ENCODE peak calls at places on chromosomes 16 and 17, in five cellular contexts. One of them, this sample, is unnamed.

GRCh38 chr17:15384142-15384803 is 42.9 kb upstream of the TEKT3 start:
- DNase-seq in tibial nerve: peak
- DNase-seq in A549: no peak
- DNase-seq in lower leg skin: no peak
- DNase-seq in thyroid gland: peak
- DNase-seq in this sample: peak

GRCh38 chr16:72612271-72612670 is 435.7 kb downstream of the ZFHX3 start:
- DNase-seq in tibial nerve: no peak
- DNase-seq in A549: no peak
- DNase-seq in lower leg skin: no peak
- DNase-seq in thyroid gland: peak
- DNase-seq in this sample: no peak

GRCh38 chr17:44465897-44466296 is 37.3 kb downstream of the GPATCH8 start:
- DNase-seq in tibial nerve: no peak
- DNase-seq in A549: no peak
- DNase-seq in lower leg skin: no peak
- DNase-seq in thyroid gland: no peak
- DNase-seq in this sample: no peak

GRCh38 chr17:36667922-36668321 is 66.5 kb downstream of the MRM1 start:
- DNase-seq in tibial nerve: no peak
- DNase-seq in A549: peak
- DNase-seq in lower leg skin: no peak
- DNase-seq in thyroid gland: no peak
- DNase-seq in this sample: no peak

GRCh38 chr16:81641403-81642106 is 137.5 kb upstream of the PLCG2 start:
- DNase-seq in tibial nerve: no peak
- DNase-seq in A549: no peak
- DNase-seq in lower leg skin: no peak
- DNase-seq in thyroid gland: no peak
- DNase-seq in this sample: peak

GRCh38 chr17:521168-521525 is 168.5 kb upstream of the RPH3AL start:
- DNase-seq in tibial nerve: no peak
- DNase-seq in A549: no peak
- DNase-seq in lower leg skin: no peak
- DNase-seq in thyroid gland: no peak
- DNase-seq in this sample: no peak

GRCh38 chr17:1562178-1562643 is 381 bp downstream of the PITPNA start:
- DNase-seq in tibial nerve: no peak
- DNase-seq in A549: no peak
- DNase-seq in lower leg skin: peak
- DNase-seq in thyroid gland: peak
- DNase-seq in this sample: no peak

GRCh38 chr17:66655861-66656260 is 179.1 kb upstream of the CACNG5 start:
- DNase-seq in tibial nerve: no peak
- DNase-seq in A549: no peak
- DNase-seq in lower leg skin: no peak
- DNase-seq in thyroid gland: no peak
- DNase-seq in this sample: no peak

GRCh38 chr16:73873643-73874042 is 423.0 kb upstream of the PSMD7 start:
- DNase-seq in tibial nerve: no peak
- DNase-seq in A549: no peak
- DNase-seq in lower leg skin: no peak
- DNase-seq in thyroid gland: no peak
- DNase-seq in this sample: no peak

GRCh38 chr17:80270104-80270503 is 9.5 kb downstream of the RNF213 start:
- DNase-seq in tibial nerve: no peak
- DNase-seq in A549: no peak
- DNase-seq in lower leg skin: no peak
- DNase-seq in thyroid gland: no peak
- DNase-seq in this sample: peak
- TF ChIP-seq POLR2A in tibial nerve: no peak
- TF ChIP-seq POLR2A in A549: no peak
- TF ChIP-seq POLR2A in lower leg skin: no peak
- TF ChIP-seq POLR2A in thyroid gland: no peak
- TF ChIP-seq POLR2A in this sample: peak

GRCh38 chr16:55467898-55468297 is 11.1 kb upstream of the MMP2 start:
- DNase-seq in tibial nerve: no peak
- DNase-seq in A549: no peak
- DNase-seq in lower leg skin: peak
- DNase-seq in thyroid gland: no peak
- DNase-seq in this sample: no peak

GRCh38 chr16:55462241-55462640 is 16.8 kb upstream of the MMP2 start:
- DNase-seq in tibial nerve: no peak
- DNase-seq in A549: no peak
- DNase-seq in lower leg skin: peak
- DNase-seq in thyroid gland: no peak
- DNase-seq in this sample: no peak

GRCh38 chr16:55466209-55466608 is 12.8 kb upstream of the MMP2 start:
- DNase-seq in tibial nerve: no peak
- DNase-seq in A549: no peak
- DNase-seq in lower leg skin: peak
- DNase-seq in thyroid gland: no peak
- DNase-seq in this sample: no peak

GRCh38 chr16:55465077-55465896 is 13.7 kb upstream of the MMP2 start:
- DNase-seq in tibial nerve: peak
- DNase-seq in A549: peak
- DNase-seq in lower leg skin: peak
- DNase-seq in thyroid gland: peak
- DNase-seq in this sample: peak

GRCh38 chr16:55464375-55464774 is 14.6 kb upstream of the MMP2 start:
- DNase-seq in tibial nerve: no peak
- DNase-seq in A549: no peak
- DNase-seq in lower leg skin: peak
- DNase-seq in thyroid gland: no peak
- DNase-seq in this sample: no peak
- H3K4me3 ChIP-seq in tibial nerve: no peak
- H3K4me3 ChIP-seq in A549: no peak
- H3K4me3 ChIP-seq in lower leg skin: no peak
- H3K4me3 ChIP-seq in thyroid gland: no peak
- H3K4me3 ChIP-seq in this sample: no peak

GRCh38 chr17:76588182-76588581 is 2.5 kb upstream of the ST6GALNAC2 start:
- DNase-seq in tibial nerve: no peak
- DNase-seq in A549: no peak
- DNase-seq in lower leg skin: no peak
- DNase-seq in thyroid gland: no peak
- DNase-seq in this sample: no peak

GRCh38 chr17:76586741-76587487 is 1.3 kb upstream of the ST6GALNAC2 start:
- DNase-seq in tibial nerve: no peak
- DNase-seq in A549: no peak
- DNase-seq in lower leg skin: peak
- DNase-seq in thyroid gland: peak
- DNase-seq in this sample: no peak

GRCh38 chr17:76585048-76585648 is 512 bp downstream of the ST6GALNAC2 start:
- DNase-seq in tibial nerve: no peak
- DNase-seq in A549: no peak
- DNase-seq in lower leg skin: no peak
- DNase-seq in thyroid gland: peak
- DNase-seq in this sample: no peak

GRCh38 chr17:76584427-76585047 is 1.1 kb downstream of the ST6GALNAC2 start:
- DNase-seq in tibial nerve: no peak
- DNase-seq in A549: no peak
- DNase-seq in lower leg skin: no peak
- DNase-seq in thyroid gland: peak
- DNase-seq in this sample: no peak

DNA sequence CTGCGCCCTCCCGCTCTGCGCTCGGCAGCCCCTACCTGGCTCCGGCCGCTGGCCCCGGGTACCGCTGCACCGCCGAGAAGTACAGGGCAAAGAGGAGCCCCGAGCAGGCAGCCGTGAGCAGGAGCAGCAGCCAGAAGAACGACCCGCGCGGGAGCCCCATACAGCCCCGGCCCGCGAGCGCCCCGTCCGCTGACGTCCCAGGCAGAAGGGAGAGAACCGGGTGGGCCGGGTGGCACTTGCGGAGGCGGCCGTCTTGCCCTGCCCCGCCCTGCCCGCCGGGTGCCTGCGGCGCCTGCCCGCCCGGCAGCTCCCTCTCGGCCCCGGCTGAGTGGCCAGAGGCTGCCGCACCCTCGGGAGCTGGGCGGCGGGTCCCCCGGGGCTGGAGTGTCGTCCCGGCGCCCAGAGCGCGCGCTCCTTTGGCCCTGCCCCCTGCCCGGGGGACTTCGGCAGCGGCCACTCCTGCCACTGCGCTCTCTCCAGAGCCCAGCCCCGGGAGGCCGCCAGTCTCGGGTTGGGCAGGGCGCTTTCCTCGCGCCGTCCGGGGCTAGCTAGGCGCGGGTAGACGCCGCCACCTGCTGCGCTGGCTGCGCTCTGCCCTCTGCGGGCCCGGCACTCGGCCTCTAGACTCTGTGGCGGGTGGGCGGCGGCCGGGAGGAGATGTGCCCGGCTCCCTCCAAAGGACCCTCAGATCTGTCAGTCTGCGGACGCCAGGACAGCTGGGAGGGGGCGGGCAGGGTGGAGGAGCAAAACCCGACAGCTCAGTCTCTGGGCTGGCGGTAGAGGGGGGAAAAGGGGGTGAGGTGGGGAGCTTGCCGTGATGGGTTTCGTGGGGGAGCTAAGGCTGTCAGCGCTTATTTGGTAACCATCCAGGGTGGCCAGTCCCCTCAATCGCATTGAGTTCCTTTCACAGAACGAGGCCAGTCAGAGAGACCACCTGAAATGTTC is at the start of gene ST6GALNAC2:
- DNase-seq in tibial nerve: no peak
- DNase-seq in A549: peak
- DNase-seq in lower leg skin: peak
- DNase-seq in thyroid gland: peak
- DNase-seq in this sample: peak
- TF ChIP-seq CTCF in tibial nerve: peak
- TF ChIP-seq CTCF in A549: peak
- TF ChIP-seq CTCF in lower leg skin: no peak
- TF ChIP-seq CTCF in thyroid gland: no peak
- TF ChIP-seq CTCF in this sample: peak

DNA sequence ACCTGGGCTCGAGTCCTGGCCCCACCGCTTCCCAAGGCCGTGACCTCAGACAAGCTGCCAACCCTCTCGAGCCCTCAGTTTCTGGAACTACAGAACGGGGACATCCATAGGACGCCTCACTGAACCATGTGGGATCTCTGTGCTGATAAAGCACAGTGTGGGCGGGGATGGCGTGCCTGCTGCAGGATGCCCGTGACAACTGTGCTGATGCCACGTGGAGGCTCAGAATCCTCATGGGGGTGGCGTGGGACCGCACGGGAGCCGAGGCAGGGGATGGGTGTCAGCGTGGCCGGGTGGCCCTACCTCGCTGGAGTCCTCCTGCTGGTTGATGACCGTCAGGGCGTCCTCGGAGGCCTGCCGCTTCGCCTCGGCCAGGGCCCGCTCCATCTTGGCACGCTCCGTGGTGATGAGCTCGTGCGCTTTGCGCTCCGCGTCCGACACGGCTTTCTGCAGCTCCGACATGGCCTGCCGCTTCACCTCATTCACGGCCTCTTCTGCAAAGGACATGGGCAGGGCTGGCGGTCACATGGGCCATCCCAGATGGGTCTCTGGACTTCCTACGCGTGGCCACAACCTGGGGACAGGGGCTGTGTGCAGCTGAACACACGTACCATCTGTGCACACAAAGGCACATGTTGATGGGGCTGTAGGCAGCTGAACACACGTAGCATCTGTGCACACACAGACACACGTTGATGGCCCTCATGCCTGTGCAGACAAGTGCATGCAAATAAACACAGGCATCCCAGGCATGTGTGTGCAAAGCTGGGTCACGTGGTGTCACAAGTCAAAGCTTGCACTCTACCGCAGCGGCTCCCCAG is 12.7 kb upstream of the PABPN1L start:
- DNase-seq in tibial nerve: no peak
- DNase-seq in A549: no peak
- DNase-seq in lower leg skin: no peak
- DNase-seq in thyroid gland: no peak
- DNase-seq in this sample: no peak
- TF ChIP-seq POLR2A in tibial nerve: no peak
- TF ChIP-seq POLR2A in A549: no peak
- TF ChIP-seq POLR2A in lower leg skin: no peak
- TF ChIP-seq POLR2A in thyroid gland: no peak
- TF ChIP-seq POLR2A in this sample: no peak

GRCh38 chr16:693364-693763 is 3.2 kb upstream of the WDR24 start:
- DNase-seq in tibial nerve: no peak
- DNase-seq in A549: no peak
- DNase-seq in lower leg skin: no peak
- DNase-seq in thyroid gland: no peak
- DNase-seq in this sample: no peak

GRCh38 chr16:693766-694165 is 3.6 kb upstream of the WDR24 start:
- DNase-seq in tibial nerve: no peak
- DNase-seq in A549: no peak
- DNase-seq in lower leg skin: no peak
- DNase-seq in thyroid gland: no peak
- DNase-seq in this sample: no peak

GRCh38 chr16:694187-694862 is 4.1 kb upstream of the WDR24 start:
- DNase-seq in tibial nerve: no peak
- DNase-seq in A549: no peak
- DNase-seq in lower leg skin: no peak
- DNase-seq in thyroid gland: no peak
- DNase-seq in this sample: no peak

GRCh38 chr16:694863-695354 is 4.7 kb upstream of the WDR24 start:
- DNase-seq in tibial nerve: no peak
- DNase-seq in A549: no peak
- DNase-seq in lower leg skin: no peak
- DNase-seq in thyroid gland: no peak
- DNase-seq in this sample: no peak

DNA sequence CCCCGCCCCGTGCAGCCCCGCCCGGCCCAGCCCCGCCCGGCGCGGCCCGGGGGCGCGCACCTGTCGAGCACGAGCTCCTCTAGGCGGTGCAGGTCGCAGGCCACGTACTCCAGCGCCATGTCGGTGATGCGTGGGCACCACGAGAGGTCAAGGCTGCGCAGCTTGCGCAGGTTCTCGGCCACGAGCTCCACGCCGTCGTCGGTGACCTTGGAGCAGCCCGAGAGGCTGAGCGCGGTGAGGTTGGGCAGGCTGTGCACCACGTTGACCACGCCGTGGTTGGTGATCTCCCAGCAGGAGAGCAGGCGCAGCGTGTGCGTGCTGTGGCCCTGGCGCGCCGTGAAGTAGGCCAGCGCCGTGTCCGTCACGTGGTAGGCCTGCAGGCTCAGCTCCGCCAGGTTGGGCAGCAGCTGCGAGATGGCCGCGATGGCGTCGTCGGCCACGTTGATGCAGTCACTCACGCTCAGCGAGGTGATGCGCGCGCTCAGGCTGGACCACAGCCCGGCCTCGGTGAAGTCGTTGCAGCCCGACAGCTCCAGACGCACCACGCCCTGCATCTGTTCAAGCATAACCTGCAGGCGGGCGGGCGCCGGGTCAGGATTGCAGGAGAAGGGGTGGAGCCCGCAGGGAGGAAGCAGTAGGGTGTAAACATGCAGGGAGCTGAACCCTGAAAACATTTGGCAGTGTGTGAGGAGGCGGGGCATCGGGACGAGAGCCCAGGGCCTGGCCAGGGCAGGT is 5.3 kb upstream of the WDR24 start:
- DNase-seq in tibial nerve: no peak
- DNase-seq in A549: peak
- DNase-seq in lower leg skin: peak
- DNase-seq in thyroid gland: peak
- DNase-seq in this sample: peak
- H3K4me3 ChIP-seq in tibial nerve: peak
- H3K4me3 ChIP-seq in A549: peak
- H3K4me3 ChIP-seq in lower leg skin: no peak
- H3K4me3 ChIP-seq in thyroid gland: no peak
- H3K4me3 ChIP-seq in this sample: no peak

GRCh38 chr17:40190197-40191021 is 13.1 kb downstream of the RAPGEFL1 start:
- DNase-seq in tibial nerve: no peak
- DNase-seq in A549: peak
- DNase-seq in lower leg skin: no peak
- DNase-seq in thyroid gland: no peak
- DNase-seq in this sample: no peak
- TF ChIP-seq CTCF in tibial nerve: no peak
- TF ChIP-seq CTCF in A549: peak
- TF ChIP-seq CTCF in lower leg skin: no peak
- TF ChIP-seq CTCF in thyroid gland: no peak
- TF ChIP-seq CTCF in this sample: no peak